ENCODE peak calls at places on chromosomes 6 and 20, in five cellular contexts. C is H9, D is cardiac muscle cell, Q is A673, H is mucosa of descending colon. Y is an unnamed sample.

GRCh38 chr20:47764154-47764734 is 21.0 kb downstream of the SULF2 start:
- DNase-seq in C (no peak), D (no peak), H (no peak), Q (peak; percentile 25), Y (no peak)

GRCh38 chr20:32075534-32075933 is 23.5 kb downstream of the HCK start:
- DNase-seq in C (no peak), H (no peak), Q (no peak), D (no peak), Y (no peak)

GRCh38 chr6:25138697-25139051 is 140.5 kb upstream of the CARMIL1 start:
- DNase-seq in Q (no peak), D (no peak), C (no peak), H (no peak), Y (peak; percentile 16)

GRCh38 chr6:119201486-119201885 is 123.0 kb upstream of the FAM184A start:
- DNase-seq in C (no peak), H (no peak), D (no peak), Q (no peak), Y (no peak)

GRCh38 chr6:16157909-16158308 is 29.0 kb downstream of the MYLIP start:
- DNase-seq in C (no peak), H (no peak), Q (peak; percentile 75), D (no peak), Y (no peak)

GRCh38 chr6:9140181-9140580 is 704.8 kb upstream of the SLC35B3 start:
- DNase-seq in H (peak; percentile 39), D (no peak), C (no peak), Q (no peak), Y (peak; percentile 58)

GRCh38 chr6:144215402-144215931 is 65.2 kb downstream of the STX11 start:
- DNase-seq in C (no peak), Q (peak; percentile 22), H (peak; percentile 54), D (peak; percentile 41), Y (no peak)

GRCh38 chr6:106490453-106490852 is 129.9 kb downstream of the CRYBG1 start:
- DNase-seq in D (no peak), Q (no peak), C (no peak), H (no peak), Y (peak; percentile 77)

GRCh38 chr20:33674294-33675126 is at the start of gene NECAB3:
- DNase-seq in C (peak; percentile 85), D (peak; percentile 79), Q (peak; percentile 83), H (peak; percentile 93), Y (no peak)

GRCh38 chr6:163180874-163181541 is 233.5 kb upstream of the QKI start:
- DNase-seq in Q (no peak), H (peak; percentile 43), D (peak; percentile 84), C (peak; percentile 84), Y (no peak)

GRCh38 chr20:18739785-18740184 is 73.8 kb upstream of the SCP2D1 start:
- DNase-seq in C (no peak), D (peak; percentile 88), Q (no peak), H (no peak), Y (no peak)

GRCh38 chr20:22815584-22815983 is 219.5 kb upstream of the SSTR4 start:
- DNase-seq in C (no peak), D (no peak), H (no peak), Q (no peak), Y (no peak)

GRCh38 chr6:13286185-13286584 is 42.2 kb downstream of the TBC1D7 start:
- DNase-seq in Q (no peak), H (no peak), D (no peak), C (no peak), Y (no peak)

GRCh38 chr20:17518339-17519052 is 12.7 kb downstream of the BFSP1 start:
- DNase-seq in C (peak; percentile 57), H (no peak), D (no peak), Q (no peak), Y (no peak)

GRCh38 chr6:106918128-106918527 is 56.4 kb downstream of the CD24 start:
- DNase-seq in H (no peak), D (no peak), Q (no peak), C (no peak), Y (no peak)

GRCh38 chr20:58293453-58293852 is 16.1 kb upstream of the RAB22A start:
- DNase-seq in Q (peak; percentile 75), C (peak; percentile 46), H (no peak), D (no peak), Y (no peak)

GRCh38 chr20:63736893-63737689 is 627 bp downstream of the LIME1 start:
- DNase-seq in H (peak; percentile 67), D (no peak), Q (no peak), C (peak; percentile 57), Y (no peak)

GRCh38 chr6:39426057-39426592 is 103.6 kb upstream of the KCNK16 start:
- DNase-seq in C (no peak), H (no peak), Q (peak; percentile 86), D (peak; percentile 91), Y (peak; percentile 86)

GRCh38 chr6:24245275-24245674 is 112.6 kb downstream of the DCDC2 start:
- DNase-seq in C (no peak), H (no peak), Q (no peak), D (no peak), Y (no peak)

GRCh38 chr6:75494290-75494689 is 690 bp upstream of the FILIP1 start:
- DNase-seq in D (no peak), H (no peak), C (no peak), Q (no peak), Y (no peak)

GRCh38 chr6:15901141-15902115 is 227.5 kb upstream of the MYLIP start:
- DNase-seq in H (no peak), Q (no peak), D (peak; percentile 26), C (no peak), Y (peak; percentile 75)

GRCh38 chr20:63968928-63969760 is 586 bp downstream of the ZNF512B start:
- DNase-seq in Q (peak; percentile 36), H (peak; percentile 47), D (no peak), C (peak; percentile 32), Y (no peak)

GRCh38 chr20:20606881-20607280 is 105.6 kb downstream of the RALGAPA2 start:
- DNase-seq in Q (no peak), C (no peak), H (no peak), D (no peak), Y (no peak)

GRCh38 chr6:141464490-141464889 is 668.2 kb upstream of the GJE1 start:
- DNase-seq in C (no peak), Q (no peak), D (peak; percentile 70), H (no peak), Y (no peak)

GRCh38 chr6:26272171-26272631 is 92.8 kb upstream of the BTN3A2 start:
- DNase-seq in D (no peak), C (peak; percentile 67), H (peak; percentile 82), Q (peak; percentile 49), Y (no peak)

GRCh38 chr20:6768228-6769185 is 1.0 kb downstream of the BMP2 start:
- DNase-seq in H (peak; percentile 64), Q (no peak), C (peak; percentile 43), D (peak; percentile 39), Y (peak; percentile 11)

GRCh38 chr20:22385602-22386299 is 198.6 kb downstream of the FOXA2 start:
- DNase-seq in C (no peak), H (no peak), D (peak; percentile 54), Q (no peak), Y (no peak)

GRCh38 chr6:35488517-35488862 is 8.4 kb downstream of the TEAD3 start:
- DNase-seq in Q (no peak), C (no peak), D (no peak), H (no peak), Y (no peak)
- H3K4me1 ChIP-seq in Q (peaks cover 64% of the 10 kb centered on the region), C (peaks cover 20% of the 10 kb centered on the region), D (peaks cover 65% of the 10 kb centered on the region), H (peaks cover 43% of the 10 kb centered on the region), Y (peaks cover 47% of the 10 kb centered on the region)

GRCh38 chr6:34235605-34236422 is 859 bp upstream of the HMGA1 start:
- DNase-seq in D (peak; percentile 80), Q (no peak), C (no peak), H (peak; percentile 79), Y (peak; percentile 88)
- TF ChIP-seq CTCF in D (no peak), Q (no peak), C (no peak), H (no peak), Y (peak; percentile 35)

GRCh38 chr6:41755895-41756294 is 8.7 kb upstream of the PGC start:
- DNase-seq in C (no peak), Q (no peak), H (peak; percentile 4), D (no peak), Y (no peak)

GRCh38 chr6:41757268-41757667 is 10.1 kb upstream of the PGC start:
- DNase-seq in D (no peak), Q (no peak), H (peak; percentile 7), C (no peak), Y (no peak)

GRCh38 chr6:41757931-41758640 is 10.9 kb upstream of the PGC start:
- DNase-seq in Q (no peak), H (no peak), C (no peak), D (no peak), Y (no peak)

GRCh38 chr6:41758641-41759035 is 11.4 kb upstream of the PGC start:
- DNase-seq in D (no peak), Q (no peak), C (no peak), H (peak; percentile 6), Y (no peak)

GRCh38 chr6:41756354-41756753 is 9.2 kb upstream of the PGC start:
- DNase-seq in H (peak; percentile 16), D (no peak), Q (no peak), C (no peak), Y (no peak)
- H3K4me1 ChIP-seq in H (no peaks in the 10 kb centered on the region), D (no peaks in the 10 kb centered on the region), Q (no peaks in the 10 kb centered on the region), C (no peaks in the 10 kb centered on the region), Y (no peaks in the 10 kb centered on the region)

DNA sequence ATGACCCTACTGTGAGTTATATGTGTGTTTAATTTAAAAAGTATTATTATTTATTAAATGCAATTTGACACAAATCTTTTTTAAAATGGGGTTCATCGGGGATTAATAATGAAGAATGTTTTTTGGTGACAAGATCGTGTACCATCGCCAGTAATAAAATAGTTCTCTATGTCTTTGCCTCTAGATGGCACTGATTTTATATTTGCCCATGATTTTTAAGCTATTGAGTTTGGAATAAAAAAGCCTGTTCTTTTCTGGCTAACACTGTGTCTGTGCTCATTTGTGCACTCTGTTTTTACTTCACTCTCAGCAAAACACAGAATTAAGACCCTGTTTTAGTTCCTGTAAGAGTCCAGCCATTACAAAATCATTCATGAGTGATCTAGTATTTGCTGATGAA is 127.0 kb downstream of the FARS2 start:
- DNase-seq in C (no peak), H (no peak), Q (no peak), D (no peak), Y (no peak)
- TF ChIP-seq CTCF in C (no peak), H (no peak), Q (no peak), D (no peak), Y (no peak)